ENCODE peak calls at places on chromosomes 1 and 21, in six cellular contexts. V is CD8-positive, alpha-beta T cell; T is T-helper 2 cell; F is SHP77; D is erythroblast; K is cardiac muscle cell. Q is an unnamed sample.

GRCh38 chr1:176579087-176579486 is 116.1 kb downstream of the PAPPA2 start:
- DNase-seq in F (no peak), D (no peak), T (no peak), K (no peak), V (no peak), Q (no peak)

GRCh38 chr21:34844033-34844923 is 175.5 kb downstream of the CLIC6 start:
- DNase-seq in K (no peak), T (no peak), V (no peak), F (no peak), D (no peak), Q (no peak)

GRCh38 chr1:63557365-63557987 is 34.2 kb downstream of the EFCAB7 start:
- DNase-seq in T (no peak), D (peak; percentile 15), V (no peak), F (no peak), K (peak; percentile 63), Q (no peak)

GRCh38 chr1:68232354-68233148 is at the start of gene WLS:
- DNase-seq in K (peak; percentile 92), V (no peak), D (no peak), F (peak; percentile 67), T (no peak), Q (no peak)

GRCh38 chr1:184595609-184596008 is 159.0 kb downstream of the EDEM3 start:
- DNase-seq in T (no peak), F (no peak), V (no peak), K (no peak), D (no peak), Q (no peak)

GRCh38 chr21:36188081-36188681 is 31.6 kb downstream of the DOP1B start:
- DNase-seq in T (no peak), K (no peak), F (peak; percentile 85), V (no peak), D (no peak), Q (no peak)

GRCh38 chr1:2416403-2416802 is 4.0 kb upstream of the PEX10 start:
- DNase-seq in K (no peak), V (no peak), F (no peak), T (no peak), D (no peak), Q (peak; percentile 25)

GRCh38 chr21:29546071-29546470 is 247.3 kb downstream of the BACH1 start:
- DNase-seq in F (no peak), K (no peak), V (no peak), T (no peak), D (no peak), Q (no peak)

GRCh38 chr1:24905979-24906720 is 23.9 kb downstream of the RUNX3 start:
- DNase-seq in F (no peak), K (no peak), D (no peak), V (no peak), T (no peak), Q (no peak)

GRCh38 chr1:211099393-211099792 is 34.6 kb downstream of the KCNH1 start:
- DNase-seq in T (no peak), F (no peak), V (no peak), D (no peak), K (no peak), Q (no peak)

Q was measured in activated T-helper 1 cell treated with anti-CD3 and anti-CD28 coated beads, Interleukin-12 subunit alpha, Interleukin-12 subunit beta, Interleukin-2, Interleukin-4 antibody, amounts not matched to agents 30 ng/mL and 10 ng/mL and 1 ng/mL, durations not matched to agents 14 hours and 24 hours and 36 hours.